ENCODE peak calls at places on chromosomes 3 and 15, in six cellular contexts. One of them, this sample, is unnamed.

GRCh38 chr15:34986326-34987181 is 1.5 kb downstream of the ZNF770 start:
- DNase-seq in mucosa of gallbladder: no peak
- DNase-seq in RWPE1: no peak
- DNase-seq in AG09319: no peak
- DNase-seq in pons: peak; percentile 12
- DNase-seq in stimulated activated naive CD4-positive, alpha-beta T cell: no peak
- DNase-seq in this sample: no peak

GRCh38 chr3:140206196-140207040 is 271.4 kb downstream of the CLSTN2 start:
- DNase-seq in mucosa of gallbladder: no peak
- DNase-seq in stimulated activated naive CD4-positive, alpha-beta T cell: no peak
- DNase-seq in RWPE1: peak; percentile 43
- DNase-seq in AG09319: peak; percentile 14
- DNase-seq in pons: no peak
- DNase-seq in this sample: no peak

GRCh38 chr3:123783811-123784210 is 100.3 kb downstream of the MYLK start:
- DNase-seq in mucosa of gallbladder: no peak
- DNase-seq in stimulated activated naive CD4-positive, alpha-beta T cell: no peak
- DNase-seq in RWPE1: no peak
- DNase-seq in pons: no peak
- DNase-seq in AG09319: no peak
- DNase-seq in this sample: no peak

GRCh38 chr15:101497484-101498034 is 8.1 kb upstream of the PCSK6 start:
- DNase-seq in RWPE1: no peak
- DNase-seq in pons: no peak
- DNase-seq in AG09319: no peak
- DNase-seq in stimulated activated naive CD4-positive, alpha-beta T cell: no peak
- DNase-seq in mucosa of gallbladder: peak; percentile 9
- DNase-seq in this sample: no peak

GRCh38 chr3:131083190-131083863 is 56.6 kb downstream of the NEK11 start:
- DNase-seq in RWPE1: no peak
- DNase-seq in AG09319: no peak
- DNase-seq in stimulated activated naive CD4-positive, alpha-beta T cell: no peak
- DNase-seq in mucosa of gallbladder: peak; percentile 13
- DNase-seq in pons: peak; percentile 97
- DNase-seq in this sample: peak; percentile 92

GRCh38 chr3:177615015-177615414 is 417.7 kb upstream of the TBL1XR1 start:
- DNase-seq in RWPE1: peak; percentile 46
- DNase-seq in pons: peak; percentile 70
- DNase-seq in stimulated activated naive CD4-positive, alpha-beta T cell: no peak
- DNase-seq in mucosa of gallbladder: peak; percentile 71
- DNase-seq in AG09319: peak; percentile 97
- DNase-seq in this sample: peak; percentile 29

GRCh38 chr3:126102530-126102951 is 18.6 kb upstream of the SLC41A3 start:
- DNase-seq in AG09319: no peak
- DNase-seq in RWPE1: no peak
- DNase-seq in stimulated activated naive CD4-positive, alpha-beta T cell: no peak
- DNase-seq in mucosa of gallbladder: peak; percentile 42
- DNase-seq in pons: no peak
- DNase-seq in this sample: no peak

GRCh38 chr3:79140718-79141117 is 627.1 kb downstream of the ROBO1 start:
- DNase-seq in pons: no peak
- DNase-seq in mucosa of gallbladder: no peak
- DNase-seq in RWPE1: no peak
- DNase-seq in AG09319: peak; percentile 0
- DNase-seq in stimulated activated naive CD4-positive, alpha-beta T cell: no peak
- DNase-seq in this sample: no peak

GRCh38 chr3:56086355-56086754 is 381.9 kb downstream of the ERC2 start:
- DNase-seq in AG09319: no peak
- DNase-seq in stimulated activated naive CD4-positive, alpha-beta T cell: no peak
- DNase-seq in pons: no peak
- DNase-seq in mucosa of gallbladder: no peak
- DNase-seq in RWPE1: no peak
- DNase-seq in this sample: no peak

GRCh38 chr15:81653259-81653658 is 279.2 kb upstream of the TMC3 start:
- DNase-seq in AG09319: no peak
- DNase-seq in RWPE1: no peak
- DNase-seq in pons: no peak
- DNase-seq in mucosa of gallbladder: no peak
- DNase-seq in stimulated activated naive CD4-positive, alpha-beta T cell: no peak
- DNase-seq in this sample: no peak

This sample was measured in putamen.